ENCODE peak calls at places on chromosomes 5 and 9, in six cellular contexts. V is NCI-H2029; H is ELR; B is central memory CD4-positive, alpha-beta T cell; D is HEK293T; I is psoas muscle. Z is an unnamed sample.
A peak's percentile ranks its signal among the peaks of the same experiment; 100 is the strongest.

GRCh38 chr9:31137151-31137849 is 1247.1 kb upstream of the ACO1 start:
- DNase-seq in V (no peak), H (peak; percentile 3), B (no peak), D (no peak), I (no peak), Z (no peak)

GRCh38 chr5:93196986-93197385 is 384.0 kb downstream of the NR2F1-AS1 start:
- DNase-seq in V (no peak), H (no peak), B (no peak), D (no peak), I (no peak), Z (no peak)

GRCh38 chr9:69173891-69174644 is at the start of gene TJP2:
- DNase-seq in V (peak; percentile 14), H (peak; percentile 86), B (no peak), D (peak; percentile 70), I (peak; percentile 82), Z (peak; percentile 85)

GRCh38 chr5:164809831-164810230 is 1304.4 kb downstream of the MAT2B start:
- DNase-seq in V (no peak), H (no peak), B (no peak), D (no peak), I (no peak), Z (no peak)

GRCh38 chr9:86281577-86282076 is 711 bp downstream of the ISCA1 start:
- DNase-seq in V (no peak), H (peak; percentile 51), B (no peak), D (no peak), I (no peak), Z (no peak)

GRCh38 chr9:104895572-104895971 is 32.4 kb downstream of the ABCA1 start:
- DNase-seq in V (no peak), H (peak; percentile 98), B (no peak), D (no peak), I (no peak), Z (no peak)

GRCh38 chr9:77649109-77649812 is 1.1 kb upstream of the GNA14 start:
- DNase-seq in V (peak; percentile 63), H (peak; percentile 50), B (no peak), D (no peak), I (no peak), Z (no peak)

GRCh38 chr5:96149546-96149945 is 187.9 kb upstream of the ELL2 start:
- DNase-seq in V (no peak), H (peak; percentile 22), B (no peak), D (no peak), I (no peak), Z (no peak)

GRCh38 chr9:3028535-3028934 is 184.6 kb upstream of the PUM3 start:
- DNase-seq in V (no peak), H (no peak), B (no peak), D (peak; percentile 46), I (no peak), Z (no peak)

GRCh38 chr9:25377039-25377438 is 301.2 kb downstream of the TUSC1 start:
- DNase-seq in V (no peak), H (no peak), B (no peak), D (no peak), I (no peak), Z (no peak)

GRCh38 chr5:68872088-68872842 is 221.5 kb upstream of the SLC30A5 start:
- DNase-seq in V (no peak), H (no peak), B (no peak), D (peak; percentile 27), I (no peak), Z (no peak)

GRCh38 chr9:112299514-112299913 is 33.9 kb downstream of the PTBP3 start:
- DNase-seq in V (no peak), H (peak; percentile 44), B (no peak), D (no peak), I (no peak), Z (no peak)

GRCh38 chr5:78979117-78979742 is 5.9 kb downstream of the ARSB start:
- DNase-seq in V (no peak), H (no peak), B (no peak), D (no peak), I (no peak), Z (no peak)

GRCh38 chr9:37283730-37284235 is 138.7 kb upstream of the GRHPR start:
- DNase-seq in V (no peak), H (peak; percentile 68), B (no peak), D (no peak), I (no peak), Z (no peak)

GRCh38 chr5:54845567-54845941 is 139.8 kb downstream of the ESM1 start:
- DNase-seq in V (no peak), H (peak; percentile 75), B (no peak), D (no peak), I (no peak), Z (no peak)

GRCh38 chr5:157596449-157596848 is 20.9 kb upstream of the ADAM19 start:
- DNase-seq in V (no peak), H (peak; percentile 28), B (no peak), D (no peak), I (no peak), Z (no peak)

GRCh38 chr9:87883990-87884389 is 1.3 kb downstream of the SPATA31E1 start:
- DNase-seq in V (no peak), H (peak; percentile 21), B (no peak), D (peak; percentile 49), I (no peak), Z (no peak)

GRCh38 chr9:97527626-97528528 is 26.4 kb downstream of the TMOD1 start:
- DNase-seq in V (no peak), H (no peak), B (no peak), D (no peak), I (no peak), Z (no peak)

GRCh38 chr5:141811287-141812155 is 66.7 kb downstream of the PCDH1 start:
- DNase-seq in V (no peak), H (peak; percentile 54), B (peak; percentile 9), D (peak; percentile 32), I (no peak), Z (peak; percentile 35)

GRCh38 chr9:96413312-96414221 is 4.6 kb downstream of the ZNF367 start:
- DNase-seq in V (no peak), H (no peak), B (no peak), D (no peak), I (no peak), Z (no peak)